ENCODE peak calls at places on chromosomes 6 and 20, in nine cellular contexts. Q is T-helper 2 cell; W is neural progenitor cell; H is DMS53; N is mesothelial cell of epicardium; K is nucleus accumbens; B is fibroblast of the conjunctiva; P is activated naive CD8-positive, alpha-beta T cell treated with anti-CD3 and anti-CD28 coated beads, Interleukin-2, amount 50 U/mL, for 24 hours; Y is cerebellar cortex. Z is an unnamed sample.

GRCh38 chr6:75566137-75566767 is 35.4 kb upstream of the SENP6 start:
- DNase-seq in N (no peak), K (no peak), P (no peak), H (no peak), B (no peak), Q (no peak), Y (no peak), W (no peak), Z (no peak)

GRCh38 chr6:98020222-98020621 is 737.2 kb upstream of the MMS22L start:
- DNase-seq in Q (no peak), B (no peak), W (peak; percentile 39), Y (no peak), K (no peak), P (no peak), N (no peak), H (no peak), Z (no peak)

GRCh38 chr6:53250137-53250760 is 98.5 kb downstream of the ELOVL5 start:
- DNase-seq in Q (no peak), N (no peak), Y (no peak), K (no peak), B (no peak), W (no peak), H (no peak), P (no peak), Z (no peak)

GRCh38 chr20:61515922-61516321 is 263.9 kb downstream of the CDH4 start:
- DNase-seq in B (no peak), W (no peak), P (no peak), Y (no peak), Q (no peak), K (no peak), N (no peak), H (no peak), Z (no peak)

GRCh38 chr6:170286246-170286933 is 4.5 kb downstream of the DLL1 start:
- DNase-seq in P (no peak), Q (no peak), N (no peak), H (peak; percentile 85), Y (no peak), B (no peak), W (peak; percentile 82), K (no peak), Z (peak; percentile 78)

GRCh38 chr6:148223424-148223842 is 119.2 kb upstream of the SASH1 start:
- DNase-seq in W (no peak), Y (no peak), P (no peak), H (no peak), Q (no peak), N (no peak), B (no peak), K (no peak), Z (no peak)

GRCh38 chr6:134539865-134540323 is 222.0 kb upstream of the SGK1 start:
- DNase-seq in P (no peak), K (no peak), N (no peak), W (no peak), H (no peak), B (no peak), Q (no peak), Y (no peak), Z (no peak)

GRCh38 chr20:63627700-63628245 is 872 bp upstream of the GMEB2 start:
- DNase-seq in Y (no peak), P (no peak), B (no peak), Q (no peak), K (no peak), H (no peak), N (no peak), W (no peak), Z (no peak)

GRCh38 chr6:116307001-116307400 is 27.3 kb upstream of the TSPYL1 start:
- DNase-seq in P (no peak), N (no peak), Y (no peak), B (no peak), Q (no peak), W (no peak), H (no peak), K (no peak), Z (no peak)

GRCh38 chr6:6875818-6876470 is 231.8 kb upstream of the RREB1 start:
- DNase-seq in H (peak; percentile 46), Y (no peak), N (no peak), Q (no peak), K (no peak), P (no peak), B (peak; percentile 31), W (no peak), Z (no peak)

GRCh38 chr20:20089018-20089417 is 36.7 kb downstream of the CFAP61 start:
- DNase-seq in K (no peak), Y (no peak), W (no peak), P (no peak), H (no peak), B (no peak), N (no peak), Q (no peak), Z (no peak)

GRCh38 chr6:97068211-97068610 is 143.7 kb downstream of the KLHL32 start:
- DNase-seq in Y (no peak), K (no peak), W (peak; percentile 30), Q (no peak), H (peak; percentile 48), P (peak; percentile 28), B (peak; percentile 31), N (no peak), Z (no peak)

GRCh38 chr6:1770435-1770843 is 160.7 kb downstream of the FOXC1 start:
- DNase-seq in W (no peak), Y (no peak), K (no peak), B (no peak), H (no peak), N (no peak), Q (no peak), P (peak; percentile 49), Z (no peak)

GRCh38 chr6:99945995-99946394 is 48.0 kb downstream of the MCHR2 start:
- DNase-seq in H (no peak), W (no peak), Q (no peak), P (no peak), K (no peak), Y (no peak), N (no peak), B (no peak), Z (no peak)

GRCh38 chr6:85157266-85157665 is 292.6 kb upstream of the NT5E start:
- DNase-seq in B (no peak), H (no peak), Y (no peak), K (no peak), P (no peak), W (no peak), Q (no peak), N (no peak), Z (no peak)

GRCh38 chr6:10463491-10464481 is 48.9 kb upstream of the TFAP2A start:
- DNase-seq in N (no peak), P (no peak), B (no peak), H (no peak), Q (no peak), K (no peak), W (no peak), Y (no peak), Z (no peak)